ENCODE peak calls at places on chromosomes 16 and 17, in eight cellular contexts. D, E, Q, Y, B, O, J and K are unnamed samples.

GRCh38 chr17:73743802-73744201 is 99.6 kb upstream of the SDK2 start:
- DNase-seq in J (no peak), Y (no peak), O (no peak), Q (no peak), E (no peak), D (no peak), B (no peak), K (no peak)

GRCh38 chr16:81410643-81411235 is 33.9 kb upstream of the CMIP start:
- DNase-seq in B (no peak), D (no peak), Y (no peak), E (no peak), O (no peak), J (no peak), Q (no peak), K (no peak)

GRCh38 chr16:56774009-56774408 is 44.1 kb downstream of the NUP93 start:
- DNase-seq in J (no peak), D (no peak), E (no peak), O (no peak), Y (no peak), Q (no peak), B (no peak), K (no peak)

GRCh38 chr17:42653179-42654124 is 5.6 kb upstream of the TUBG2 start:
- DNase-seq in E (no peak), D (peak; percentile 87), O (no peak), Y (peak; percentile 78), J (peak; percentile 59), B (peak; percentile 68), Q (peak; percentile 57), K (peak; percentile 91)

GRCh38 chr17:62781826-62782225 is 26.3 kb downstream of the MARCHF10 start:
- DNase-seq in J (no peak), D (peak; percentile 53), Y (no peak), O (no peak), Q (no peak), E (no peak), B (no peak), K (no peak)

GRCh38 chr17:69588316-69588715 is 173.8 kb downstream of the MAP2K6 start:
- DNase-seq in O (no peak), D (no peak), B (no peak), J (no peak), Q (no peak), E (no peak), Y (no peak), K (no peak)

GRCh38 chr16:51095114-51095872 is 55.8 kb downstream of the SALL1 start:
- DNase-seq in D (no peak), Q (no peak), E (no peak), J (no peak), B (no peak), Y (no peak), O (no peak), K (no peak)

GRCh38 chr17:2564876-2565275 is 28.6 kb upstream of the PAFAH1B1 start:
- DNase-seq in E (no peak), Q (no peak), D (peak; percentile 35), B (peak; percentile 45), O (no peak), Y (peak; percentile 8), J (no peak), K (no peak)

GRCh38 chr17:81682565-81683207 is 911 bp downstream of the ARL16 start:
- DNase-seq in D (no peak), O (no peak), Q (no peak), B (no peak), Y (no peak), E (no peak), J (no peak), K (peak; percentile 30)

GRCh38 chr17:21452377-21453143 is 76.4 kb downstream of the KCNJ12 start:
- DNase-seq in Y (peak; percentile 65), D (peak; percentile 87), E (no peak), B (peak; percentile 67), J (peak; percentile 74), O (no peak), Q (peak; percentile 50), K (peak; percentile 67)

GRCh38 chr17:80816241-80817103 is 175.2 kb upstream of the CHMP6 start:
- DNase-seq in E (no peak), Q (no peak), D (no peak), B (no peak), Y (no peak), O (no peak), J (no peak), K (no peak)

GRCh38 chr16:58847902-58848661 is 114.0 kb upstream of the GOT2 start:
- DNase-seq in E (no peak), Q (no peak), Y (no peak), J (no peak), O (no peak), D (no peak), B (no peak), K (no peak)

GRCh38 chr17:45747907-45748306 is 36.2 kb upstream of the CRHR1 start:
- DNase-seq in J (no peak), O (no peak), E (no peak), D (no peak), Y (no peak), Q (no peak), B (no peak), K (no peak)

GRCh38 chr16:23382279-23382678 is 70.7 kb downstream of the COG7 start:
- DNase-seq in J (no peak), D (no peak), E (no peak), Y (no peak), Q (no peak), O (no peak), B (no peak), K (no peak)

GRCh38 chr16:85289760-85290625 is 177.7 kb upstream of the CIBAR2 start:
- DNase-seq in E (no peak), Y (no peak), Q (no peak), J (no peak), O (no peak), B (no peak), D (no peak), K (no peak)

GRCh38 chr16:66798162-66798561 is 3.2 kb downstream of the TERB1 start:
- DNase-seq in Q (no peak), J (no peak), D (peak; percentile 19), B (no peak), E (no peak), O (no peak), Y (no peak), K (no peak)

GRCh38 chr17:67377727-67378443 is 804 bp downstream of the PITPNC1 start:
- DNase-seq in Y (peak; percentile 66), J (peak; percentile 92), B (peak; percentile 74), Q (peak; percentile 46), D (peak; percentile 66), O (no peak), E (peak; percentile 37), K (peak; percentile 83)

GRCh38 chr17:67379251-67379630 is 2.2 kb downstream of the PITPNC1 start:
- DNase-seq in E (no peak), B (no peak), Q (no peak), D (no peak), Y (no peak), O (no peak), J (no peak), K (no peak)

GRCh38 chr17:67376892-67377726 is at the start of gene PITPNC1:
- DNase-seq in Q (peak; percentile 89), Y (peak; percentile 91), D (peak; percentile 92), J (peak; percentile 97), B (peak; percentile 92), O (peak; percentile 34), E (peak; percentile 83), K (peak; percentile 89)

GRCh38 chr17:67376509-67376891 is 581 bp upstream of the PITPNC1 start:
- DNase-seq in D (peak; percentile 32), Q (no peak), Y (peak; percentile 57), B (peak; percentile 71), O (no peak), E (no peak), J (no peak), K (no peak)

DNA sequence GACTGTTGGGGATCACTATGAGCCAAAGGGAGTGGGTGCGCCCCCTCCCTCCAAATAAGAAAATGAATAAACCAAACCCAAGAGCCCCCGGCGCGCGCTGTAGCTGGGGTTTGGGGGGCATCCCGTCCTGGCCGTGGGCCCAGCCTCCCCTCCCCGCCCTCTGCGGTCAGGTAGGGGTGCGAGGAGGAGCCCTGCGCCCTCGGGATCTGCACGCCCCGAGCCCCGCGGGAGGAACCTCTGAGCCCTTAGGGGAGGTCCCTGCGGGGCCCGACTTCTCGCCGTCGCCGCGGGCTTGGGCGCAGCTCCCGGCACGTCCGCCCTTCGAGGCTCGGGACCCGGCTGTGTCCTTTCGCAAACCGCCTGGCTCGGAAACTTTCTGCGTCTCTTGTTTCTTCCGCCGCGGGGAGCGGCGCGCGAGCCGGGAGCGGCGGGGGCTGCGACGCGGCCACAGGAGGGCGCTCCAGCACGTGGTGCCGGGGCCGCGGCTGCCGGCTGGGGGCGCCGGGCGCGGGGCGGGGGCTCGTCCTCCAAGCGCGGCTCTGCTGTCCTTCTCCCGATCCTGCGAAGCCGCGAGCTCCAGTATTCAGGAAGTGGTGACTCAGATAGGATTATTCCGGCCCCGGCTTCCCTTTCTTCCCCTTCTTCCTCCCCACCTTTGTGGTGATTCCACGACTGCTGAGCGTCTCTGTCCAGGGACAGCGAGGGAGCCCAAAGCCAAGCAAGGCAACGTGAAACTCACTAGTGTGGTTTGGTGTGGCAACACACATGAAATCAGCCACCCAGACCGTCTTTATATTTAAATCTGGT is 1.6 kb downstream of the PITPNC1 start:
- DNase-seq in Q (peak; percentile 72), J (peak; percentile 96), O (no peak), E (peak; percentile 67), Y (peak; percentile 84), B (peak; percentile 92), D (peak; percentile 81), K (peak; percentile 92)
- H3K4me1 ChIP-seq in Q (peaks cover 42% of the 10 kb centered on the region), J (peaks cover 23% of the 10 kb centered on the region), O (peaks cover 7% of the 10 kb centered on the region), E (peaks cover 29% of the 10 kb centered on the region), Y (peaks cover 35% of the 10 kb centered on the region), B (peaks cover 3% of the 10 kb centered on the region), D (peaks cover 2% of the 10 kb centered on the region), K (peaks cover 2% of the 10 kb centered on the region)

GRCh38 chr16:8694795-8695194 is 20.4 kb downstream of the ABAT start:
- DNase-seq in D (no peak), O (no peak), E (no peak), J (no peak), Y (no peak), Q (no peak), B (no peak), K (no peak)
- H3K27ac ChIP-seq in D (peak overlapping the region; percentile 12), O (no peak overlapping the region), E (no peak overlapping the region), J (no peak overlapping the region), Y (no peak overlapping the region), Q (no peak overlapping the region), B (no peak overlapping the region), K (no peak overlapping the region)

DNA sequence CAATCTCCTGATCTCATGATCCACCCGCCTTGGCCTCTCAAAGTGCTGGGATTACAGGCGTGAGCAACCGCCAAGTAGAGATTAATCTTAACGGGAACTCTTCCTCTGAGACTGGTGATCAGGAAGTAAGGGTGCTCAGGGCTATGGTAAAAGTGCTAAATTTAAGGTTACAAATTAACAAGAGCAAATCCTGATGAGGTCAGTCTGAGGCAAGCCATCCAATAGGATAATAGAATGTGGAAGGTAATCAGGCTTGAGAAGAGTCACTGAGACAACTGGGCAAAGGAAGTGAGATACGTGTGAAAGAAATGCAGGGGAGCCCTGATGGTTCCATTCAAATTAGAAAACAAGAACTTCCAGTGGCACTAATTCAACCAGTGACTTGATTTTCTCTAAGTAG is 69.1 kb downstream of the CACNG1 start:
- DNase-seq in J (no peak), Y (no peak), D (no peak), O (no peak), B (no peak), E (no peak), Q (no peak), K (no peak)
- H3K4me1 ChIP-seq in J (no peaks in the 10 kb centered on the region), Y (peaks cover 5% of the 10 kb centered on the region), D (peaks cover 20% of the 10 kb centered on the region), O (no peaks in the 10 kb centered on the region), B (no peaks in the 10 kb centered on the region), E (no peaks in the 10 kb centered on the region), Q (no peaks in the 10 kb centered on the region), K (peaks cover 3% of the 10 kb centered on the region)

DNA sequence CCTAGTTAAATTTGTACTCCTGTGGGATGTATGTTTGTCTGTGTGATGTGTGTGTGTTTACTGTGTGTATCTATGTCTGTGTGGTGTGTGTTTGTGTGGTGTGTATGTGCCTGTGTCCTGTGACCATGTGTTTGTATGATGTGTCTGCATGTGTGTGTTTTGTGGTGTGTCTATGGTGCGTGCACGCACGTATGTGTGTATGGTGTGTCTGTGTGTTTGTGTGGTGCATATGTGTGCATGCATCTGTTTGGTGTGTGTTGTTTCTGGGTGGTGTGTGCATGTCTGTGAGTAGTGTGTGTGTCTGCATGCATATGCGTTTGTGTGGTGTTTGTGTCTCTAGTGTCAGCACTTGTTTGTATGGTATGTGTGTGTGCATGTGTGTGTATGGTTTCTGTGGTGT is 174.2 kb upstream of the RBFOX1 start:
- DNase-seq in Y (no peak), E (no peak), B (no peak), D (no peak), J (no peak), O (no peak), Q (no peak), K (no peak)
- H3K27ac ChIP-seq in Y (no peak overlapping the region), E (no peak overlapping the region), B (no peak overlapping the region), D (no peak overlapping the region), J (no peak overlapping the region), O (no peak overlapping the region), Q (no peak overlapping the region), K (no peak overlapping the region)